ENCODE peak calls at places on chromosomes 1 and 21, in eight cellular contexts. One of them, this sample, is unnamed. For H3K4me1 and H3K9me3, the result is how much of the 10 kb centered on the place peaks cover.

GRCh38 chr1:22332166-22332717 is 119.4 kb upstream of the ZBTB40 start:
- DNase-seq in kidney: peak
- DNase-seq in right cardiac atrium: no peak
- DNase-seq in stomach: no peak
- DNase-seq in upper lobe of right lung: peak
- DNase-seq in CD8-positive, alpha-beta memory T cell: no peak
- DNase-seq in suprapubic skin: no peak
- DNase-seq in A549: no peak
- DNase-seq in this sample: no peak

GRCh38 chr21:16502897-16503296 is 773.1 kb downstream of the USP25 start:
- DNase-seq in kidney: no peak
- DNase-seq in right cardiac atrium: no peak
- DNase-seq in stomach: no peak
- DNase-seq in upper lobe of right lung: no peak
- DNase-seq in CD8-positive, alpha-beta memory T cell: no peak
- DNase-seq in suprapubic skin: no peak
- DNase-seq in A549: no peak
- DNase-seq in this sample: no peak

GRCh38 chr1:163196449-163196787 is 6.3 kb downstream of the RGS5 start:
- DNase-seq in kidney: no peak
- DNase-seq in right cardiac atrium: no peak
- DNase-seq in stomach: no peak
- DNase-seq in upper lobe of right lung: no peak
- DNase-seq in CD8-positive, alpha-beta memory T cell: no peak
- DNase-seq in suprapubic skin: no peak
- DNase-seq in A549: no peak
- DNase-seq in this sample: no peak

GRCh38 chr1:10674700-10675598 is 121.5 kb downstream of the CASZ1 start:
- DNase-seq in kidney: no peak
- DNase-seq in right cardiac atrium: no peak
- DNase-seq in stomach: peak
- DNase-seq in upper lobe of right lung: no peak
- DNase-seq in CD8-positive, alpha-beta memory T cell: no peak
- DNase-seq in suprapubic skin: no peak
- DNase-seq in A549: no peak
- DNase-seq in this sample: no peak

GRCh38 chr1:23132033-23132432 is 36.6 kb downstream of the LUZP1 start:
- DNase-seq in kidney: no peak
- DNase-seq in right cardiac atrium: no peak
- DNase-seq in stomach: no peak
- DNase-seq in upper lobe of right lung: no peak
- DNase-seq in CD8-positive, alpha-beta memory T cell: no peak
- DNase-seq in suprapubic skin: no peak
- DNase-seq in A549: no peak
- DNase-seq in this sample: no peak

GRCh38 chr21:33976082-33976979 is 60.7 kb upstream of the ATP5PO start:
- DNase-seq in kidney: no peak
- DNase-seq in right cardiac atrium: peak
- DNase-seq in stomach: no peak
- DNase-seq in upper lobe of right lung: no peak
- DNase-seq in CD8-positive, alpha-beta memory T cell: peak
- DNase-seq in suprapubic skin: no peak
- DNase-seq in A549: peak
- DNase-seq in this sample: no peak

GRCh38 chr1:226108935-226109828 is 46.7 kb downstream of the H3-3A start:
- DNase-seq in kidney: peak
- DNase-seq in right cardiac atrium: peak
- DNase-seq in stomach: peak
- DNase-seq in upper lobe of right lung: no peak
- DNase-seq in CD8-positive, alpha-beta memory T cell: no peak
- DNase-seq in suprapubic skin: no peak
- DNase-seq in A549: no peak
- DNase-seq in this sample: peak

GRCh38 chr1:156480411-156481192 is 20.0 kb downstream of the MEF2D start:
- DNase-seq in kidney: peak
- DNase-seq in right cardiac atrium: peak
- DNase-seq in stomach: peak
- DNase-seq in upper lobe of right lung: peak
- DNase-seq in CD8-positive, alpha-beta memory T cell: peak
- DNase-seq in suprapubic skin: no peak
- DNase-seq in A549: peak
- DNase-seq in this sample: no peak

GRCh38 chr1:37945743-37946702 is 830 bp downstream of the INPP5B start:
- DNase-seq in kidney: peak
- DNase-seq in right cardiac atrium: peak
- DNase-seq in stomach: peak
- DNase-seq in upper lobe of right lung: peak
- DNase-seq in CD8-positive, alpha-beta memory T cell: no peak
- DNase-seq in suprapubic skin: peak
- DNase-seq in A549: peak
- DNase-seq in this sample: peak

GRCh38 chr1:25634896-25635295 is 18.3 kb downstream of the MAN1C1 start:
- DNase-seq in kidney: no peak
- DNase-seq in right cardiac atrium: no peak
- DNase-seq in stomach: no peak
- DNase-seq in upper lobe of right lung: no peak
- DNase-seq in CD8-positive, alpha-beta memory T cell: no peak
- DNase-seq in suprapubic skin: no peak
- DNase-seq in A549: no peak
- DNase-seq in this sample: no peak

GRCh38 chr21:14889080-14889805 is 175.6 kb downstream of the NRIP1 start:
- DNase-seq in kidney: no peak
- DNase-seq in right cardiac atrium: no peak
- DNase-seq in stomach: no peak
- DNase-seq in upper lobe of right lung: no peak
- DNase-seq in CD8-positive, alpha-beta memory T cell: no peak
- DNase-seq in suprapubic skin: no peak
- DNase-seq in A549: no peak
- DNase-seq in this sample: peak

GRCh38 chr1:214515544-214516433 is 35.6 kb downstream of the PTPN14 start:
- DNase-seq in kidney: no peak
- DNase-seq in right cardiac atrium: no peak
- DNase-seq in stomach: no peak
- DNase-seq in upper lobe of right lung: no peak
- DNase-seq in CD8-positive, alpha-beta memory T cell: no peak
- DNase-seq in suprapubic skin: no peak
- DNase-seq in A549: no peak
- DNase-seq in this sample: no peak

GRCh38 chr1:74587888-74588287 is 75.5 kb upstream of the LRRC53 start:
- DNase-seq in kidney: no peak
- DNase-seq in right cardiac atrium: no peak
- DNase-seq in stomach: no peak
- DNase-seq in upper lobe of right lung: no peak
- DNase-seq in CD8-positive, alpha-beta memory T cell: no peak
- DNase-seq in suprapubic skin: no peak
- DNase-seq in A549: no peak
- DNase-seq in this sample: no peak

GRCh38 chr1:43545686-43546387 is 15.2 kb downstream of the PTPRF start:
- DNase-seq in kidney: peak
- DNase-seq in right cardiac atrium: peak
- DNase-seq in stomach: peak
- DNase-seq in upper lobe of right lung: peak
- DNase-seq in CD8-positive, alpha-beta memory T cell: no peak
- DNase-seq in suprapubic skin: peak
- DNase-seq in A549: peak
- DNase-seq in this sample: peak

GRCh38 chr1:215590779-215591491 is 23.8 kb downstream of the KCTD3 start:
- DNase-seq in kidney: no peak
- DNase-seq in right cardiac atrium: no peak
- DNase-seq in stomach: no peak
- DNase-seq in upper lobe of right lung: no peak
- DNase-seq in CD8-positive, alpha-beta memory T cell: no peak
- DNase-seq in suprapubic skin: no peak
- DNase-seq in A549: no peak
- DNase-seq in this sample: no peak
- H3K4me3 ChIP-seq in kidney: no peak
- H3K4me3 ChIP-seq in right cardiac atrium: no peak
- H3K4me3 ChIP-seq in stomach: no peak
- H3K4me3 ChIP-seq in upper lobe of right lung: no peak
- H3K4me3 ChIP-seq in CD8-positive, alpha-beta memory T cell: no peak
- H3K4me3 ChIP-seq in suprapubic skin: no peak
- H3K4me3 ChIP-seq in A549: no peak
- H3K4me3 ChIP-seq in this sample: no peak

GRCh38 chr21:45042664-45043161 is 31.7 kb upstream of the ADARB1 start:
- DNase-seq in kidney: no peak
- DNase-seq in right cardiac atrium: no peak
- DNase-seq in stomach: no peak
- DNase-seq in upper lobe of right lung: no peak
- DNase-seq in CD8-positive, alpha-beta memory T cell: no peak
- DNase-seq in suprapubic skin: no peak
- DNase-seq in A549: no peak
- DNase-seq in this sample: no peak
- H3K4me1 ChIP-seq in kidney: under half
- H3K4me1 ChIP-seq in right cardiac atrium: under half
- H3K4me1 ChIP-seq in stomach: under half
- H3K4me1 ChIP-seq in upper lobe of right lung: under half
- H3K4me1 ChIP-seq in CD8-positive, alpha-beta memory T cell: under half
- H3K4me1 ChIP-seq in suprapubic skin: under half
- H3K4me1 ChIP-seq in A549: under half
- H3K4me1 ChIP-seq in this sample: under half

GRCh38 chr1:5865774-5866173 is 126.5 kb downstream of the NPHP4 start:
- DNase-seq in kidney: no peak
- DNase-seq in right cardiac atrium: peak
- DNase-seq in stomach: no peak
- DNase-seq in upper lobe of right lung: no peak
- DNase-seq in CD8-positive, alpha-beta memory T cell: no peak
- DNase-seq in suprapubic skin: no peak
- DNase-seq in A549: no peak
- DNase-seq in this sample: no peak
- H3K9me3 ChIP-seq in kidney: under half
- H3K9me3 ChIP-seq in right cardiac atrium: under half
- H3K9me3 ChIP-seq in stomach: under half
- H3K9me3 ChIP-seq in upper lobe of right lung: under half
- H3K9me3 ChIP-seq in CD8-positive, alpha-beta memory T cell: under half
- H3K9me3 ChIP-seq in suprapubic skin: under half
- H3K9me3 ChIP-seq in A549: under half
- H3K9me3 ChIP-seq in this sample: under half

DNA sequence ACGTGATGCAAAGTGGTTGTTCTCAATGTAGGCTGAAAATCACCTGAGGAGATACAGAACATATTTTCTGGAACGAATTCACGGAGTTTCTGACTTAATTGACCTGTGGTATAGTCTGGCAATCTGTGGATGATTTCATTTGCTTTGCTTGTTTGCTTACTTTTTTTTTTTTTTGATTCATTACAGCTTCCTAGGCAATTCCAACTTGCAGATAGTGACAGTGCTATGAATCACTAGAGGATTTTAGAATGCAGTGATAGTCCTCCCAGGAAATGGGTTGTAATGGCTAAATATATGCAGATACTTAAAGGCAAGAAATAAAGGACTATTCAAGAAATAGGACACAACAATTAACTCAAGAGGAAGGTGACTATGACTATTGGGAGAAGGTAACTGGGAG is 1378.1 kb upstream of the PRMT6 start:
- DNase-seq in kidney: no peak
- DNase-seq in right cardiac atrium: no peak
- DNase-seq in stomach: no peak
- DNase-seq in upper lobe of right lung: no peak
- DNase-seq in CD8-positive, alpha-beta memory T cell: no peak
- DNase-seq in suprapubic skin: no peak
- DNase-seq in A549: no peak
- DNase-seq in this sample: no peak
- H3K4me3 ChIP-seq in kidney: no peak
- H3K4me3 ChIP-seq in right cardiac atrium: no peak
- H3K4me3 ChIP-seq in stomach: no peak
- H3K4me3 ChIP-seq in upper lobe of right lung: no peak
- H3K4me3 ChIP-seq in CD8-positive, alpha-beta memory T cell: no peak
- H3K4me3 ChIP-seq in suprapubic skin: no peak
- H3K4me3 ChIP-seq in A549: no peak
- H3K4me3 ChIP-seq in this sample: no peak

DNA sequence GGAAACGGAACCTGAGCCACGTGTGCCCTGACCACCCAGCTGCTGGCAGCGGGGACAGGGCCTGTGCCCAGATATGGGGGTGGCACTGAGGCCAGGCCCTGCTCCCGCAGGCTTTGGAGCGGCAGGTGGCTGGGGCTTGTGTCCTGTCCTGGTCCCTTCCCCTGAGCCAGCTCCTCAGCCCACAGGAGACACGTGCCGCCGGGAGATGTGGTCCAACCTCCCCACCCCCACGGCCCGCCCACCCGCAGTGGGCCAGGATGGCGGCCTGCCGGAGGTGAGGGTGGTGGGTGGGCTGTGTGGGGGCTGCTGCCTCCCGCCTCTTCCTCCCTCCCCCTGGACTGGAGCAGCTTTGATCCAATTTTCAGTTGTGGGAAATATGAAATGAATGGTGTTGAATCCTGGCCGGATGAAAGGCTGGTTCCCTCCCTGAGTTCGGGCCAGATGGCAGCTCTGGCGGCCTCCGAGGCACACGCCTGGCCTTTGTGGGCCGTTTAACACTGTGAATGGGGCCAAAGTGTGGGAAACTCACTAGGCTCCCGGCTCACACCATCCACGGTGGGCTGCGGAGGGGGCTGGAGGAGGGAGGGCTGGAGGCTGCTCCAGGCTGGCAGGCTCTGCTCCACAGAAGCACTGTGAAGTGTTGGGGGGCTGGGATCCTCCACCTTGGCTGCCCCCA is 2.6 kb upstream of the HES5 start:
- DNase-seq in kidney: no peak
- DNase-seq in right cardiac atrium: no peak
- DNase-seq in stomach: no peak
- DNase-seq in upper lobe of right lung: no peak
- DNase-seq in CD8-positive, alpha-beta memory T cell: no peak
- DNase-seq in suprapubic skin: no peak
- DNase-seq in A549: no peak
- DNase-seq in this sample: no peak
- H3K4me1 ChIP-seq in kidney: under half
- H3K4me1 ChIP-seq in right cardiac atrium: under half
- H3K4me1 ChIP-seq in stomach: under half
- H3K4me1 ChIP-seq in upper lobe of right lung: under half
- H3K4me1 ChIP-seq in CD8-positive, alpha-beta memory T cell: under half
- H3K4me1 ChIP-seq in suprapubic skin: half or more
- H3K4me1 ChIP-seq in A549: under half
- H3K4me1 ChIP-seq in this sample: under half

DNA sequence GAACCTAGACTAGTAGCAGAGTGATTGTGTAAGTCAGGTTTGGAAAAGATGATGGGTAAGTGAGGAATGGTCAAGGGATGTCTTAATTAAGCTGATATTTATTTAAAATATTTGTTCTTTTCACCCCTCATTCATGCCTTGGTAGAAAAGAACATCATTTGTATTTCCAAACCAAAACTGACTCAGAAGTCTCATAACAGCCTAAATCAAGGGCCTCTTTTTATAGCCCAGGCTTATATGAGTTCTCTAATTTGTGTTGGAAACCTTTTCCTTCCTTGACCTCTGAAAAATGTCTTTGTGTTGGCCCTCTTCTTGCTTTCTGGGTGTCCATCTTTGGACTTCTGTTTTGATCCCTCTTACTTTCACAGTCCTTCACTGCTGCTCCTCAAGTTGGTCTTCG is 1428.2 kb downstream of the MRPL39 start:
- DNase-seq in kidney: no peak
- DNase-seq in right cardiac atrium: no peak
- DNase-seq in stomach: no peak
- DNase-seq in upper lobe of right lung: no peak
- DNase-seq in CD8-positive, alpha-beta memory T cell: no peak
- DNase-seq in suprapubic skin: no peak
- DNase-seq in A549: no peak
- DNase-seq in this sample: no peak
- H3K9me3 ChIP-seq in kidney: under half
- H3K9me3 ChIP-seq in right cardiac atrium: under half
- H3K9me3 ChIP-seq in stomach: under half
- H3K9me3 ChIP-seq in upper lobe of right lung: under half
- H3K9me3 ChIP-seq in CD8-positive, alpha-beta memory T cell: under half
- H3K9me3 ChIP-seq in suprapubic skin: under half
- H3K9me3 ChIP-seq in A549: under half
- H3K9me3 ChIP-seq in this sample: under half